ENCODE peak calls at places on chromosomes 12 and 14, in seven cellular contexts. Y is neural crest cell, J is IMR-90, M is H54, E is BE2C, X is cardiac muscle cell, A is posterior vena cava. Z is an unnamed sample.

GRCh38 chr12:3061129-3061857 is 15.9 kb upstream of the TSPAN9 start:
- DNase-seq in Y (no peak), J (peak), M (no peak), E (no peak), X (no peak), A (no peak), Z (peak)

GRCh38 chr14:105931808-105932483 is 405.6 kb downstream of the TMEM121 start:
- DNase-seq in Y (no peak), J (no peak), M (no peak), E (peak), X (no peak), A (no peak), Z (no peak)

GRCh38 chr12:92134638-92135274 is 10.9 kb downstream of the BTG1 start:
- DNase-seq in Y (no peak), J (peak), M (no peak), E (no peak), X (no peak), A (no peak), Z (no peak)

GRCh38 chr12:83818888-83819287 is 1093.7 kb downstream of the SLC6A15 start:
- DNase-seq in Y (no peak), J (peak), M (no peak), E (peak), X (peak), A (peak), Z (no peak)

GRCh38 chr12:56300644-56301464 is 724 bp upstream of the CS start:
- DNase-seq in Y (no peak), J (no peak), M (no peak), E (no peak), X (no peak), A (no peak), Z (no peak)

GRCh38 chr12:115891551-115891950 is 385.9 kb downstream of the MED13L start:
- DNase-seq in Y (no peak), J (no peak), M (no peak), E (no peak), X (no peak), A (no peak), Z (no peak)

GRCh38 chr14:77391441-77391840 is 14.3 kb downstream of the SAMD15 start:
- DNase-seq in Y (no peak), J (no peak), M (no peak), E (no peak), X (no peak), A (no peak), Z (peak)

GRCh38 chr12:94172973-94173372 is 24.6 kb downstream of the PLXNC1 start:
- DNase-seq in Y (no peak), J (peak), M (no peak), E (no peak), X (peak), A (no peak), Z (no peak)

GRCh38 chr12:52235001-52235760 is 2.1 kb downstream of the KRT7 start:
- DNase-seq in Y (no peak), J (no peak), M (no peak), E (no peak), X (peak), A (no peak), Z (no peak)

GRCh38 chr12:81274619-81275018 is 196.7 kb downstream of the ACSS3 start:
- DNase-seq in Y (no peak), J (no peak), M (no peak), E (no peak), X (peak), A (no peak), Z (no peak)

GRCh38 chr14:100610511-100611217 is 23.4 kb upstream of the BEGAIN start:
- DNase-seq in Y (no peak), J (peak), M (peak), E (no peak), X (no peak), A (peak), Z (no peak)

GRCh38 chr14:31059152-31059924 is 33.2 kb upstream of the STRN3 start:
- DNase-seq in Y (no peak), J (peak), M (no peak), E (peak), X (peak), A (no peak), Z (peak)

GRCh38 chr12:88529531-88530488 is 50.5 kb downstream of the KITLG start:
- DNase-seq in Y (no peak), J (no peak), M (no peak), E (no peak), X (no peak), A (no peak), Z (no peak)

GRCh38 chr12:120960657-120961056 is 17.7 kb upstream of the HNF1A start:
- DNase-seq in Y (no peak), J (no peak), M (no peak), E (no peak), X (no peak), A (no peak), Z (no peak)

GRCh38 chr14:105881021-105881930 is 354.9 kb downstream of the TMEM121 start:
- DNase-seq in Y (no peak), J (no peak), M (no peak), E (peak), X (no peak), A (peak), Z (peak)

GRCh38 chr12:127046467-127046866 is 1220.5 kb upstream of the TMEM132C start:
- DNase-seq in Y (no peak), J (no peak), M (no peak), E (no peak), X (no peak), A (no peak), Z (no peak)

GRCh38 chr14:61222388-61222787 is 58.8 kb downstream of the TMEM30B start:
- DNase-seq in Y (no peak), J (no peak), M (no peak), E (no peak), X (no peak), A (no peak), Z (no peak)

GRCh38 chr14:69039287-69039628 is 60.2 kb upstream of the ACTN1 start:
- DNase-seq in Y (no peak), J (peak), M (peak), E (no peak), X (peak), A (no peak), Z (no peak)

GRCh38 chr14:100717371-100717770 is 9.3 kb upstream of the DLK1 start:
- DNase-seq in Y (no peak), J (no peak), M (no peak), E (no peak), X (no peak), A (no peak), Z (no peak)

GRCh38 chr12:9344540-9344939 is 136.3 kb upstream of the PZP start:
- DNase-seq in Y (no peak), J (no peak), M (no peak), E (no peak), X (peak), A (no peak), Z (no peak)

GRCh38 chr12:115433014-115433634 is 749.1 kb upstream of the TBX3 start:
- DNase-seq in Y (no peak), J (no peak), M (no peak), E (no peak), X (no peak), A (no peak), Z (no peak)

Z was measured in WERI-Rb-1.